ENCODE peak calls at places on chromosomes 3 and 15, in nine cellular contexts. K, I, G, F, Z, T, A, R and L are unnamed samples.
A peak's percentile ranks its signal among the peaks of the same experiment; 100 is the strongest.

GRCh38 chr15:58276924-58277323 is 138.7 kb downstream of the AQP9 start:
- DNase-seq in K (no peak), I (no peak), G (no peak), F (no peak), Z (no peak), T (no peak), A (no peak), R (no peak), L (no peak)

GRCh38 chr3:117962750-117963149 is 1071.9 kb downstream of the IGSF11 start:
- DNase-seq in K (no peak), I (no peak), G (no peak), F (no peak), Z (no peak), T (no peak), A (no peak), R (no peak), L (no peak)

GRCh38 chr15:90286678-90287077 is 21.2 kb downstream of the NGRN start:
- DNase-seq in K (no peak), I (peak; percentile 37), G (peak; percentile 58), F (no peak), Z (no peak), T (peak; percentile 40), A (no peak), R (no peak), L (peak; percentile 30)

GRCh38 chr3:72145506-72146380 is 360.8 kb upstream of the PROK2 start:
- DNase-seq in K (no peak), I (no peak), G (peak; percentile 84), F (no peak), Z (no peak), T (peak; percentile 25), A (no peak), R (no peak), L (no peak)

GRCh38 chr3:59451041-59451763 is 401.4 kb upstream of the CFAP20DC start:
- DNase-seq in K (no peak), I (peak; percentile 67), G (no peak), F (peak; percentile 23), Z (no peak), T (no peak), A (no peak), R (no peak), L (peak; percentile 42)

GRCh38 chr15:52496776-52497470 is 31.8 kb downstream of the MYO5A start:
- DNase-seq in K (no peak), I (peak; percentile 58), G (peak; percentile 26), F (no peak), Z (peak; percentile 33), T (no peak), A (no peak), R (no peak), L (no peak)

GRCh38 chr3:113769551-113769950 is 22.7 kb downstream of the ATP6V1A start:
- DNase-seq in K (no peak), I (no peak), G (peak; percentile 51), F (no peak), Z (no peak), T (no peak), A (peak; percentile 49), R (no peak), L (no peak)

GRCh38 chr3:4814904-4815574 is 164.2 kb upstream of the BHLHE40 start:
- DNase-seq in K (no peak), I (no peak), G (no peak), F (no peak), Z (no peak), T (no peak), A (no peak), R (no peak), L (no peak)

GRCh38 chr15:81940467-81941451 is 105.1 kb downstream of the MEX3B start:
- DNase-seq in K (no peak), I (no peak), G (peak; percentile 27), F (no peak), Z (no peak), T (no peak), A (no peak), R (no peak), L (no peak)